ENCODE peak calls at places on chromosomes 4 and X, in five cellular contexts. One of them, this sample, is unnamed. For H3K4me1, the result is how much of the 10 kb centered on the place peaks cover.

GRCh38 chr4:138681000-138681604 is 334.5 kb upstream of the NOCT start:
- DNase-seq in CD4-positive, alpha-beta memory T cell: peak
- DNase-seq in small intestine: peak
- DNase-seq in aorta: peak
- DNase-seq in naive thymus-derived CD4-positive, alpha-beta T cell: peak
- DNase-seq in this sample: peak

GRCh38 chr4:154125340-154125739 is 336.5 kb upstream of the SFRP2 start:
- DNase-seq in small intestine: no peak
- DNase-seq in CD4-positive, alpha-beta memory T cell: no peak
- DNase-seq in aorta: no peak
- DNase-seq in naive thymus-derived CD4-positive, alpha-beta T cell: no peak
- DNase-seq in this sample: no peak

GRCh38 chr4:161990721-161991120 is 173.1 kb downstream of the FSTL5 start:
- DNase-seq in CD4-positive, alpha-beta memory T cell: no peak
- DNase-seq in small intestine: no peak
- DNase-seq in aorta: no peak
- DNase-seq in naive thymus-derived CD4-positive, alpha-beta T cell: no peak
- DNase-seq in this sample: no peak

GRCh38 chrX:18294893-18295292 is 59.6 kb downstream of the SCML2 start:
- DNase-seq in CD4-positive, alpha-beta memory T cell: no peak
- DNase-seq in aorta: no peak
- DNase-seq in naive thymus-derived CD4-positive, alpha-beta T cell: no peak
- DNase-seq in small intestine: no peak
- DNase-seq in this sample: no peak

GRCh38 chr4:137819964-137820383 is 287.7 kb upstream of the PCDH18 start:
- DNase-seq in naive thymus-derived CD4-positive, alpha-beta T cell: no peak
- DNase-seq in CD4-positive, alpha-beta memory T cell: no peak
- DNase-seq in small intestine: peak
- DNase-seq in aorta: no peak
- DNase-seq in this sample: no peak

GRCh38 chrX:124086411-124086810 is 124.9 kb downstream of the STAG2 start:
- DNase-seq in naive thymus-derived CD4-positive, alpha-beta T cell: peak
- DNase-seq in CD4-positive, alpha-beta memory T cell: peak
- DNase-seq in aorta: no peak
- DNase-seq in small intestine: no peak
- DNase-seq in this sample: no peak

GRCh38 chrX:50704360-50704759 is 109.6 kb downstream of the SHROOM4 start:
- DNase-seq in naive thymus-derived CD4-positive, alpha-beta T cell: no peak
- DNase-seq in CD4-positive, alpha-beta memory T cell: no peak
- DNase-seq in aorta: no peak
- DNase-seq in small intestine: no peak
- DNase-seq in this sample: no peak

GRCh38 chrX:24216827-24217226 is 67.3 kb downstream of the ZFX start:
- DNase-seq in CD4-positive, alpha-beta memory T cell: no peak
- DNase-seq in aorta: no peak
- DNase-seq in naive thymus-derived CD4-positive, alpha-beta T cell: no peak
- DNase-seq in small intestine: no peak
- DNase-seq in this sample: no peak

GRCh38 chr4:185671496-185671895 is 136.2 kb upstream of the PDLIM3 start:
- DNase-seq in CD4-positive, alpha-beta memory T cell: no peak
- DNase-seq in naive thymus-derived CD4-positive, alpha-beta T cell: no peak
- DNase-seq in aorta: no peak
- DNase-seq in small intestine: no peak
- DNase-seq in this sample: no peak

GRCh38 chr4:76658231-76659102 is 223.4 kb downstream of the SHROOM3 start:
- DNase-seq in small intestine: no peak
- DNase-seq in naive thymus-derived CD4-positive, alpha-beta T cell: no peak
- DNase-seq in aorta: no peak
- DNase-seq in CD4-positive, alpha-beta memory T cell: no peak
- DNase-seq in this sample: no peak

GRCh38 chrX:110172215-110172614 is 145.7 kb downstream of the AMMECR1 start:
- DNase-seq in naive thymus-derived CD4-positive, alpha-beta T cell: no peak
- DNase-seq in small intestine: no peak
- DNase-seq in CD4-positive, alpha-beta memory T cell: no peak
- DNase-seq in aorta: no peak
- DNase-seq in this sample: no peak

GRCh38 chrX:110171442-110171841 is 146.4 kb downstream of the AMMECR1 start:
- DNase-seq in aorta: no peak
- DNase-seq in small intestine: no peak
- DNase-seq in naive thymus-derived CD4-positive, alpha-beta T cell: no peak
- DNase-seq in CD4-positive, alpha-beta memory T cell: no peak
- DNase-seq in this sample: no peak

GRCh38 chrX:110170029-110170428 is 147.9 kb downstream of the AMMECR1 start:
- DNase-seq in CD4-positive, alpha-beta memory T cell: no peak
- DNase-seq in small intestine: no peak
- DNase-seq in naive thymus-derived CD4-positive, alpha-beta T cell: no peak
- DNase-seq in aorta: no peak
- DNase-seq in this sample: no peak

GRCh38 chrX:110175146-110175545 is 142.7 kb downstream of the AMMECR1 start:
- DNase-seq in aorta: no peak
- DNase-seq in naive thymus-derived CD4-positive, alpha-beta T cell: no peak
- DNase-seq in small intestine: no peak
- DNase-seq in CD4-positive, alpha-beta memory T cell: no peak
- DNase-seq in this sample: no peak

GRCh38 chrX:110173192-110174175 is 144.4 kb downstream of the AMMECR1 start:
- DNase-seq in aorta: no peak
- DNase-seq in CD4-positive, alpha-beta memory T cell: no peak
- DNase-seq in naive thymus-derived CD4-positive, alpha-beta T cell: no peak
- DNase-seq in small intestine: no peak
- DNase-seq in this sample: no peak
- H3K27ac ChIP-seq in aorta: no peak
- H3K27ac ChIP-seq in CD4-positive, alpha-beta memory T cell: no peak
- H3K27ac ChIP-seq in naive thymus-derived CD4-positive, alpha-beta T cell: no peak
- H3K27ac ChIP-seq in small intestine: no peak
- H3K27ac ChIP-seq in this sample: no peak

GRCh38 chr4:4866124-4866832 is 6.8 kb downstream of the MSX1 start:
- DNase-seq in CD4-positive, alpha-beta memory T cell: no peak
- DNase-seq in naive thymus-derived CD4-positive, alpha-beta T cell: no peak
- DNase-seq in small intestine: no peak
- DNase-seq in aorta: no peak
- DNase-seq in this sample: no peak

GRCh38 chr4:4869380-4869723 is 9.9 kb downstream of the MSX1 start:
- DNase-seq in CD4-positive, alpha-beta memory T cell: no peak
- DNase-seq in small intestine: no peak
- DNase-seq in naive thymus-derived CD4-positive, alpha-beta T cell: no peak
- DNase-seq in aorta: no peak
- DNase-seq in this sample: no peak

GRCh38 chr4:4866833-4867744 is 7.6 kb downstream of the MSX1 start:
- DNase-seq in CD4-positive, alpha-beta memory T cell: no peak
- DNase-seq in aorta: no peak
- DNase-seq in small intestine: no peak
- DNase-seq in naive thymus-derived CD4-positive, alpha-beta T cell: no peak
- DNase-seq in this sample: no peak

GRCh38 chr4:4868506-4869379 is 9.3 kb downstream of the MSX1 start:
- DNase-seq in aorta: no peak
- DNase-seq in CD4-positive, alpha-beta memory T cell: no peak
- DNase-seq in small intestine: no peak
- DNase-seq in naive thymus-derived CD4-positive, alpha-beta T cell: no peak
- DNase-seq in this sample: no peak

DNA sequence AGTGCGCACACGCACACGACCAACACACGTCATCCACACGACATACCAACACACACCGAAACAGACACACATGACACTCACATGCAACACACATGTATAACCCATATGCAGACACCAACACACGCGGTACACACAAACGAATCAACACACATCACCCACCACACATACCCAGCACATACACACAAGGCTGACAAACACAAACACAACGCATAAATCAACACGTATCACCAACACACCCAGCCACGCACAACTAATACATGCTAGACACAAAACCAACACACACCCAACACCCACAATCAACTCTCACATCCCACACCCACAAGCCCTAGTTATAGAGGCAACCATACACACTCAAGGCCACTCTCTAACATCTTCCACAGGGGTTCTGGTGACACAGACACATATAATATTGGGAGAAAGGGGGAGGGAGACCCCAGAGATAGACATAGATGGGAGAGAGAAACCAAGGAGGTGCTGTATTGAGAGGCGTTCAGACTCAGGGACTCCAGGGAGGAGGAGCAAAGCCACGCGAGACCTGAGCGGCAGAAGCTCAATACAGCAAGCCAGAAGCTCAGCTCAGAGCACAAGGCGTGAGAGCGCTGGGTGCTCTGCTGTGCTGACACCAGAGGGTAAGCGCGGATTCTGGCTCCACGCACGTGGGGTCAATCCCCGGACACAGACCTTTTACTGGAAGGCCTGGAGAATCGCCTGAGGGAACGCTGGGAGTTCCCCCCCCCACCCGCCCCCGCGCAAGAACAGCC is 8.5 kb downstream of the MSX1 start:
- DNase-seq in CD4-positive, alpha-beta memory T cell: no peak
- DNase-seq in aorta: no peak
- DNase-seq in naive thymus-derived CD4-positive, alpha-beta T cell: no peak
- DNase-seq in small intestine: no peak
- DNase-seq in this sample: no peak
- H3K4me1 ChIP-seq in CD4-positive, alpha-beta memory T cell: under half
- H3K4me1 ChIP-seq in aorta: under half
- H3K4me1 ChIP-seq in naive thymus-derived CD4-positive, alpha-beta T cell: under half
- H3K4me1 ChIP-seq in small intestine: under half
- H3K4me1 ChIP-seq in this sample: under half

DNA sequence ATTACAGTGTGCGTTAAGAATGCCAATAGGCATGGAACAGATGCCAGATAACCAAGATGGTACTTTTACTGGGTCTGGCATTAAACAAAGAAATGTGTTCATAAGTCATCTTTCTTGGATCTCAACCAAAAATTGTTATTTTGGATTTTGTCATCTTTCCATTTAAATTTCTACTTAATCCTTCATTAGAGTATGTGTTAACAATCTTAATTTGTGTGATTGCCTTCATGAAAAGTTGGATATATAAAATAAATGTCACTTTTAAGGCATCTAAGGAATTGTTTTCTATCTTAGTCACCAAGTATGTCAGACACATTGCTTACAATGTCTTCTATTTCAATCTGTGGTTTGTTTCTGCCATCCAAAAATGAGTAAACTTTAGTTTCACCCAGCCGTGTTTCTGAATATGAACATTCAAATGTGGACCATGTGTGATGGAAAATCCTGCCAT is 87.5 kb downstream of the PALLD start:
- DNase-seq in naive thymus-derived CD4-positive, alpha-beta T cell: no peak
- DNase-seq in CD4-positive, alpha-beta memory T cell: no peak
- DNase-seq in aorta: no peak
- DNase-seq in small intestine: no peak
- DNase-seq in this sample: no peak
- H3K4me3 ChIP-seq in naive thymus-derived CD4-positive, alpha-beta T cell: no peak
- H3K4me3 ChIP-seq in CD4-positive, alpha-beta memory T cell: no peak
- H3K4me3 ChIP-seq in aorta: no peak
- H3K4me3 ChIP-seq in small intestine: no peak
- H3K4me3 ChIP-seq in this sample: no peak

DNA sequence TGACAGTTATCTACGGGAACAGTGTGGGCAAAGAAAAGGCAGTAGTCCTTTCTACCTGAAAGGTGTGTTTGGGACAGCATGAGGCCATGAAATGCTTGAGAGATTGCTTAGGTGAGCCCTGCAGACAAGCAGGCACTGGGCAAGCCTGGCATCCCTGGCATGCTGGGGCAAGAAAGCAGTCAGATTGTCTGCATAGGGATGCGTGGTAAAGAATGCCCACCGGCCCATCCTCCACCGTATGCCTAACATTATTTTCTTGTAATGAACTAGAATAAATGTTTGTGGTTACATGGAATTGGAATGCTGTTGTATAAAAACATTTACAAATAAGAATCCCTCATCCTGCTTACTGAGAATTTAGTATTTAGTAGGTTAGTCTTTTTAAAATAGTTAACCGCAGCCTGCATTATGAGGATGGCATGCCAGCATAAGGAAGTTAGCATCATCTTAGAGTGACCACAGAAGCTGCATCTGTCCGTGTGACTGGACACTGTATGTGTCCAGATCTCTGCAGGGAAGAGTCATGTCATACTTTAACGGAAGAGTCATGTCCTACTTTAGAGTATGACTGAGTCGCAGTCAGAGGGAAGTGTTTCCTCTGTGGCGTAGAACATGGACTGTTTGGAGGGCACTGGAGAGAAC is 18.9 kb downstream of the ZBTB49 start:
- DNase-seq in naive thymus-derived CD4-positive, alpha-beta T cell: no peak
- DNase-seq in CD4-positive, alpha-beta memory T cell: no peak
- DNase-seq in aorta: no peak
- DNase-seq in small intestine: no peak
- DNase-seq in this sample: no peak
- H3K27ac ChIP-seq in naive thymus-derived CD4-positive, alpha-beta T cell: no peak
- H3K27ac ChIP-seq in CD4-positive, alpha-beta memory T cell: no peak
- H3K27ac ChIP-seq in aorta: no peak
- H3K27ac ChIP-seq in small intestine: no peak
- H3K27ac ChIP-seq in this sample: no peak

DNA sequence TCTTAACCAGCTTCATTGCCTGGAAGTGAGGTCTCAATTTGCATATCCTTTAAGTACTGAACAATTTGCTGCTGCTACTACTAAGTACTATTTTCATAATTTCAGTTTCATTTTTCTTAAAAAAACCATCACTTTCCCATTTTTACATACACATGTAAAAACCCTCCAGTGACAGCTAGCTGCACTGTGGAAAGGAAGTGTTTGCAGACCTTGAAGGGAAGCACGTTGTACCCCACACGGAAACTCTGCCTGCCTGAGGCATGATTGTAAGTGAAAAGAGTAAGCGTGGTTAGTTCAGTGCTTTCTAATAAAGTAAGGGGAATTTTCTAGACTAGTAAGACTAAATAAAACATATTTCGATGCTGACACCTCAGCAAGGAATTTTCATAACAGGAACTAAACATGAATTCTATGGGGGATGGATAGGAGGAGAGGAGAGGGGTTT is 103.6 kb downstream of the RAPGEF2 start:
- DNase-seq in CD4-positive, alpha-beta memory T cell: peak
- DNase-seq in naive thymus-derived CD4-positive, alpha-beta T cell: no peak
- DNase-seq in small intestine: no peak
- DNase-seq in aorta: no peak
- DNase-seq in this sample: no peak
- H3K4me1 ChIP-seq in CD4-positive, alpha-beta memory T cell: under half
- H3K4me1 ChIP-seq in naive thymus-derived CD4-positive, alpha-beta T cell: under half
- H3K4me1 ChIP-seq in small intestine: under half
- H3K4me1 ChIP-seq in aorta: under half
- H3K4me1 ChIP-seq in this sample: under half

GRCh38 chrX:21373001-21373400 is 1.2 kb upstream of the CNKSR2 start:
- DNase-seq in small intestine: no peak
- DNase-seq in aorta: no peak
- DNase-seq in naive thymus-derived CD4-positive, alpha-beta T cell: peak
- DNase-seq in CD4-positive, alpha-beta memory T cell: no peak
- DNase-seq in this sample: no peak
- H3K4me3 ChIP-seq in small intestine: no peak
- H3K4me3 ChIP-seq in aorta: no peak
- H3K4me3 ChIP-seq in naive thymus-derived CD4-positive, alpha-beta T cell: no peak
- H3K4me3 ChIP-seq in CD4-positive, alpha-beta memory T cell: no peak
- H3K4me3 ChIP-seq in this sample: no peak

This sample was measured in lower lobe of right lung.